ENCODE peak calls at places on chromosomes 5 and 9, in nine cellular contexts. D is G401; G is GM20000; B is EL; W is CD8-positive, alpha-beta memory T cell; A is stimulated activated CD4-positive, alpha-beta T cell treated with anti-CD3 and anti-CD28 coated beads, Interleukin-4, amount 100 ng/mL, for 4 hours; Y is ELF-1; F is stimulated activated naive CD8-positive, alpha-beta T cell treated with anti-CD3 and anti-CD28 coated beads, Interleukin-15, amount 100 ng/mL, for 72 hours; C is tibial nerve. E is an unnamed sample.

GRCh38 chr9:104831681-104832080 is 67.8 kb downstream of the NIPSNAP3B start:
- DNase-seq in B (peak), Y (no peak), C (no peak), G (no peak), A (no peak), F (no peak), D (no peak), W (no peak), E (no peak)

GRCh38 chr9:28699632-28700031 is 1126.4 kb upstream of the C9orf72 start:
- DNase-seq in C (no peak), Y (no peak), W (no peak), D (no peak), F (no peak), A (no peak), B (no peak), G (no peak), E (no peak)

GRCh38 chr9:109520475-109521132 is 22.5 kb upstream of the PTPN3 start:
- DNase-seq in W (no peak), G (peak), B (peak), D (peak), C (peak), Y (peak), A (no peak), F (peak), E (peak)

GRCh38 chr9:28014212-28014611 is 440.9 kb upstream of the C9orf72 start:
- DNase-seq in W (no peak), D (no peak), A (no peak), C (no peak), B (no peak), G (no peak), F (no peak), Y (no peak), E (no peak)

GRCh38 chr9:129550199-129550839 is 70.6 kb downstream of the C9orf50 start:
- DNase-seq in B (peak), D (peak), Y (peak), G (peak), F (no peak), C (peak), W (no peak), A (no peak), E (peak)

GRCh38 chr5:112737088-112737471 is 605 bp upstream of the APC start:
- DNase-seq in G (no peak), W (no peak), D (peak), C (no peak), Y (no peak), F (no peak), A (no peak), B (peak), E (no peak)

GRCh38 chr5:111200828-111201227 is 23.4 kb upstream of the CAMK4 start:
- DNase-seq in C (no peak), B (no peak), F (no peak), G (no peak), A (no peak), Y (no peak), D (no peak), W (no peak), E (no peak)

GRCh38 chr5:139783436-139783955 is 12.1 kb upstream of the PSD2 start:
- DNase-seq in B (no peak), C (no peak), A (no peak), Y (no peak), W (no peak), F (no peak), G (no peak), D (no peak), E (no peak)

GRCh38 chr5:149824851-149825250 is 94.7 kb downstream of the PPARGC1B start:
- DNase-seq in C (peak), Y (no peak), D (no peak), A (no peak), G (no peak), B (no peak), W (no peak), F (no peak), E (no peak)

GRCh38 chr9:114366334-114367128 is 21.3 kb downstream of the AKNA start:
- DNase-seq in G (peak), F (peak), B (peak), C (no peak), Y (no peak), W (peak), D (no peak), A (no peak), E (no peak)

GRCh38 chr5:151406322-151406947 is 41.0 kb upstream of the SLC36A1 start:
- DNase-seq in G (no peak), W (no peak), Y (peak), A (no peak), C (no peak), F (no peak), B (peak), D (no peak), E (no peak)

GRCh38 chr9:118215544-118215943 is 511.3 kb downstream of the TLR4 start:
- DNase-seq in B (no peak), C (no peak), D (no peak), Y (no peak), A (no peak), G (no peak), W (no peak), F (no peak), E (no peak)

GRCh38 chr5:178298283-178298807 is 65.7 kb upstream of the PHYKPL start:
- DNase-seq in C (no peak), B (no peak), Y (no peak), D (no peak), A (no peak), W (no peak), G (no peak), F (no peak), E (no peak)

GRCh38 chr9:130129425-130130061 is 42.7 kb upstream of the NCS1 start:
- DNase-seq in W (no peak), Y (no peak), C (no peak), G (no peak), A (peak), D (peak), B (no peak), F (no peak), E (no peak)

GRCh38 chr5:92652735-92653134 is 928.3 kb downstream of the NR2F1-AS1 start:
- DNase-seq in A (no peak), B (peak), D (no peak), W (no peak), G (no peak), Y (no peak), F (no peak), C (no peak), E (no peak)

GRCh38 chr5:96747718-96748117 is 60.0 kb downstream of the ERAP1 start:
- DNase-seq in G (no peak), D (no peak), Y (no peak), B (no peak), F (no peak), A (no peak), C (no peak), W (no peak), E (no peak)

GRCh38 chr5:65475336-65475735 is 6.4 kb downstream of the ADAMTS6 start:
- DNase-seq in Y (no peak), W (no peak), C (no peak), B (no peak), D (no peak), F (no peak), G (no peak), A (no peak), E (no peak)

GRCh38 chr5:93572773-93573626 is 8.0 kb downstream of the NR2F1-AS1 start:
- DNase-seq in Y (peak), W (no peak), C (no peak), G (peak), F (no peak), B (no peak), A (no peak), D (no peak), E (no peak)

GRCh38 chr9:125460883-125461475 is 199.4 kb downstream of the GAPVD1 start:
- DNase-seq in A (no peak), Y (no peak), G (no peak), B (peak), W (no peak), F (no peak), C (peak), D (peak), E (no peak)

GRCh38 chr9:37937403-37937802 is 33.5 kb upstream of the SLC25A51 start:
- DNase-seq in B (no peak), Y (no peak), C (no peak), W (no peak), D (no peak), G (no peak), A (no peak), F (no peak), E (no peak)

GRCh38 chr9:94100152-94100879 is 16.1 kb downstream of the PTPDC1 start:
- DNase-seq in C (no peak), F (no peak), Y (no peak), G (no peak), D (no peak), W (no peak), A (no peak), B (no peak), E (no peak)

GRCh38 chr5:81250004-81250403 is 16.9 kb downstream of the CKMT2 start:
- DNase-seq in A (no peak), Y (no peak), W (no peak), F (no peak), C (no peak), D (no peak), G (no peak), B (no peak), E (no peak)

GRCh38 chr5:112401924-112402323 is 17.2 kb downstream of the EPB41L4A start:
- DNase-seq in W (no peak), B (no peak), F (no peak), G (no peak), C (no peak), D (no peak), A (no peak), Y (no peak), E (no peak)

GRCh38 chr9:129554649-129555048 is 66.3 kb downstream of the C9orf50 start:
- DNase-seq in F (no peak), C (no peak), W (no peak), A (no peak), B (no peak), Y (no peak), D (no peak), G (no peak), E (no peak)

GRCh38 chr5:55438931-55439477 is 95.8 kb downstream of the PLPP1 start:
- DNase-seq in D (peak), Y (peak), C (no peak), A (no peak), F (no peak), B (peak), W (no peak), G (no peak), E (no peak)

GRCh38 chr5:91109634-91110033 is 273.5 kb downstream of the ARRDC3 start:
- DNase-seq in D (peak), B (no peak), W (no peak), G (no peak), C (no peak), F (no peak), Y (no peak), A (no peak), E (no peak)

GRCh38 chr5:82278711-82279370 is 687 bp upstream of the RPS23 start:
- DNase-seq in D (no peak), F (no peak), B (no peak), G (no peak), Y (no peak), W (no peak), A (no peak), C (no peak), E (no peak)

GRCh38 chr9:115400801-115401200 is 282.8 kb upstream of the TNC start:
- DNase-seq in B (peak), W (no peak), G (no peak), D (no peak), A (no peak), C (peak), F (no peak), Y (peak), E (no peak)

GRCh38 chr5:150023136-150023535 is 22.6 kb downstream of the HMGXB3 start:
- DNase-seq in C (no peak), W (no peak), D (no peak), A (no peak), Y (no peak), B (no peak), G (no peak), F (no peak), E (no peak)

GRCh38 chr9:100472725-100473261 is at the start of gene TMEFF1:
- DNase-seq in B (peak), D (peak), G (peak), C (no peak), F (peak), W (peak), A (peak), Y (peak), E (peak)

GRCh38 chr9:91495450-91495849 is 71.8 kb upstream of the NFIL3 start:
- DNase-seq in W (no peak), G (no peak), A (no peak), C (no peak), Y (no peak), B (peak), F (no peak), D (no peak), E (no peak)

GRCh38 chr5:68265822-68266395 is 50.4 kb downstream of the PIK3R1 start:
- DNase-seq in A (no peak), C (no peak), D (no peak), F (no peak), B (peak), G (no peak), Y (no peak), W (no peak), E (no peak)

GRCh38 chr5:145324767-145325479 is 510.2 kb downstream of the PRELID2 start:
- DNase-seq in B (peak), D (no peak), W (no peak), Y (no peak), F (no peak), C (no peak), G (no peak), A (no peak), E (no peak)

GRCh38 chr9:115350548-115350947 is 232.6 kb upstream of the TNC start:
- DNase-seq in F (no peak), W (no peak), C (no peak), D (no peak), G (no peak), A (no peak), Y (no peak), B (peak), E (no peak)

GRCh38 chr9:31715250-31715649 is 669.2 kb upstream of the ACO1 start:
- DNase-seq in Y (no peak), A (no peak), C (no peak), W (no peak), G (no peak), F (no peak), B (no peak), D (no peak), E (peak)

GRCh38 chr9:76223749-76224340 is 170.4 kb downstream of the RFK start:
- DNase-seq in Y (no peak), C (no peak), F (no peak), B (no peak), G (no peak), W (no peak), D (no peak), A (no peak), E (no peak)

E was measured in left cardiac atrium.